ENCODE peak calls at places on chromosomes 7 and 10, in five cellular contexts. A is T-helper 1 cell; X is activated naive CD4-positive, alpha-beta T cell; W is HL-60; N is AG08395. J is an unnamed sample.

GRCh38 chr10:91634898-91635297 is 2.0 kb upstream of the PPP1R3C start:
- DNase-seq in A (no peak), X (no peak), W (no peak), N (no peak), J (no peak)

GRCh38 chr7:70694357-70694908 is 437.5 kb upstream of the GALNT17 start:
- DNase-seq in A (no peak), X (no peak), W (no peak), N (peak), J (no peak)

GRCh38 chr10:20267734-20268133 is 451.5 kb downstream of the PLXDC2 start:
- DNase-seq in A (no peak), X (no peak), W (no peak), N (no peak), J (no peak)

GRCh38 chr10:96971324-96971723 is 139.2 kb downstream of the LCOR start:
- DNase-seq in A (no peak), X (no peak), W (no peak), N (no peak), J (no peak)

GRCh38 chr7:116315293-116315692 is 105.0 kb downstream of the TES start:
- DNase-seq in A (no peak), X (no peak), W (no peak), N (peak), J (no peak)

GRCh38 chr10:70974351-70974901 is 86.1 kb upstream of the PCBD1 start:
- DNase-seq in A (no peak), X (no peak), W (no peak), N (peak), J (no peak)

GRCh38 chr7:18354108-18354507 is 141.4 kb upstream of the HDAC9 start:
- DNase-seq in A (no peak), X (no peak), W (no peak), N (no peak), J (no peak)

GRCh38 chr7:23679898-23680416 is at the start of gene FAM221A:
- DNase-seq in A (peak), X (peak), W (peak), N (peak), J (peak)

GRCh38 chr7:143356414-143357050 is 6.0 kb downstream of the FAM131B start:
- DNase-seq in A (no peak), X (no peak), W (no peak), N (no peak), J (no peak)

GRCh38 chr7:33127085-33127484 is 2.3 kb upstream of the BBS9 start:
- DNase-seq in A (no peak), X (no peak), W (no peak), N (no peak), J (no peak)

GRCh38 chr10:486668-487067 is 202.8 kb downstream of the DIP2C start:
- DNase-seq in A (no peak), X (no peak), W (no peak), N (no peak), J (no peak)

GRCh38 chr7:124765401-124766352 is at the start of gene GPR37:
- DNase-seq in A (no peak), X (no peak), W (peak), N (peak), J (peak)

GRCh38 chr7:100683659-100684533 is 10.2 kb downstream of the GIGYF1 start:
- DNase-seq in A (no peak), X (no peak), W (no peak), N (no peak), J (no peak)

GRCh38 chr7:75658369-75658768 is 80.4 kb downstream of the HIP1 start:
- DNase-seq in A (no peak), X (no peak), W (no peak), N (no peak), J (no peak)

GRCh38 chr10:24908793-24909423 is 43.5 kb downstream of the PRTFDC1 start:
- DNase-seq in A (no peak), X (no peak), W (no peak), N (peak), J (peak)

GRCh38 chr7:155257482-155258232 is 40.0 kb upstream of the INSIG1 start:
- DNase-seq in A (no peak), X (no peak), W (no peak), N (peak), J (no peak)

GRCh38 chr7:50603288-50603687 is 38.1 kb upstream of the DDC start:
- DNase-seq in A (no peak), X (no peak), W (no peak), N (no peak), J (no peak)

GRCh38 chr10:75404335-75405200 is 3.0 kb upstream of the ZNF503 start:
- DNase-seq in A (no peak), X (no peak), W (no peak), N (no peak), J (peak)

GRCh38 chr7:23247602-23248335 is 1.2 kb downstream of the GPNMB start:
- DNase-seq in A (no peak), X (no peak), W (peak), N (peak), J (no peak)

GRCh38 chr10:27440021-27440420 is 64.1 kb upstream of the RAB18 start:
- DNase-seq in A (no peak), X (no peak), W (no peak), N (no peak), J (peak)

GRCh38 chr10:121593676-121594075 is 4.6 kb downstream of the FGFR2 start:
- DNase-seq in A (no peak), X (no peak), W (no peak), N (no peak), J (no peak)

GRCh38 chr7:90540406-90540805 is 55.7 kb upstream of the CDK14 start:
- DNase-seq in A (no peak), X (no peak), W (no peak), N (no peak), J (no peak)

GRCh38 chr7:30655096-30655970 is 26.9 kb downstream of the CRHR2 start:
- DNase-seq in A (no peak), X (no peak), W (no peak), N (no peak), J (no peak)

GRCh38 chr10:78953124-78954008 is 115.4 kb upstream of the ZMIZ1 start:
- DNase-seq in A (no peak), X (no peak), W (no peak), N (peak), J (peak)

GRCh38 chr7:108114117-108114841 is 15.9 kb downstream of the LAMB4 start:
- DNase-seq in A (no peak), X (no peak), W (peak), N (no peak), J (no peak)

GRCh38 chr10:52040486-52040885 is 273.6 kb upstream of the DKK1 start:
- DNase-seq in A (no peak), X (no peak), W (no peak), N (no peak), J (no peak)

GRCh38 chr7:111199643-111200042 is 108.7 kb downstream of the LRRN3 start:
- DNase-seq in A (no peak), X (no peak), W (no peak), N (no peak), J (peak)

GRCh38 chr10:98274562-98274961 is 6.6 kb upstream of the LOXL4 start:
- DNase-seq in A (no peak), X (no peak), W (no peak), N (no peak), J (no peak)

GRCh38 chr10:124579003-124579384 is 117.4 kb downstream of the LHPP start:
- DNase-seq in A (no peak), X (no peak), W (no peak), N (no peak), J (no peak)

GRCh38 chr7:36291387-36292316 is 98.0 kb upstream of the ANLN start:
- DNase-seq in A (peak), X (peak), W (peak), N (peak), J (peak)

J was measured in NCI-H226.